ENCODE peak calls at places on chromosome 22, in five cellular contexts. J is uterus, U is IMR-90, T is Peyer's patch, P is spleen. O is an unnamed sample.
A peak's percentile ranks its signal among the peaks of the same experiment; 100 is the strongest.

GRCh38 chr22:39517470-39517869 is 2.9 kb upstream of the ATF4 start:
- DNase-seq in J (no peak), U (no peak), T (no peak), P (no peak), O (no peak)

GRCh38 chr22:47327241-47327640 is 564.8 kb downstream of the TBC1D22A start:
- DNase-seq in J (no peak), U (no peak), T (no peak), P (no peak), O (no peak)

GRCh38 chr22:45731041-45731797 is 59.6 kb downstream of the ATXN10 start:
- DNase-seq in J (no peak), U (peak; percentile 65), T (no peak), P (no peak), O (no peak)

GRCh38 chr22:29727248-29727551 is 7.4 kb downstream of the CABP7 start:
- DNase-seq in J (peak; percentile 49), U (peak; percentile 32), T (peak; percentile 20), P (no peak), O (peak; percentile 59)

GRCh38 chr22:27474112-27474571 is 327.4 kb downstream of the MN1 start:
- DNase-seq in J (no peak), U (no peak), T (no peak), P (no peak), O (no peak)

GRCh38 chr22:47128216-47129215 is 366.1 kb downstream of the TBC1D22A start:
- DNase-seq in J (no peak), U (no peak), T (no peak), P (peak; percentile 70), O (no peak)

GRCh38 chr22:32660292-32660691 is 141.2 kb upstream of the TIMP3 start:
- DNase-seq in J (peak; percentile 66), U (peak; percentile 70), T (peak; percentile 35), P (no peak), O (peak; percentile 81)

GRCh38 chr22:28742562-28742962 is 723 bp downstream of the HSCB start:
- DNase-seq in J (no peak), U (no peak), T (peak; percentile 87), P (no peak), O (no peak)

GRCh38 chr22:49925525-49926128 is 7.2 kb downstream of the CRELD2 start:
- DNase-seq in J (no peak), U (no peak), T (peak; percentile 85), P (peak; percentile 90), O (no peak)

GRCh38 chr22:31177420-31178162 is 17.6 kb downstream of the RNF185 start:
- DNase-seq in J (no peak), U (peak; percentile 96), T (no peak), P (no peak), O (no peak)

GRCh38 chr22:23816552-23816976 is 22.2 kb downstream of the DERL3 start:
- DNase-seq in J (no peak), U (no peak), T (no peak), P (peak; percentile 37), O (peak; percentile 39)

GRCh38 chr22:27220349-27220748 is 563.0 kb downstream of the MIAT start:
- DNase-seq in J (no peak), U (peak; percentile 89), T (no peak), P (no peak), O (no peak)

GRCh38 chr22:27518583-27519437 is 282.7 kb downstream of the MN1 start:
- DNase-seq in J (no peak), U (peak; percentile 16), T (no peak), P (no peak), O (no peak)

DNA sequence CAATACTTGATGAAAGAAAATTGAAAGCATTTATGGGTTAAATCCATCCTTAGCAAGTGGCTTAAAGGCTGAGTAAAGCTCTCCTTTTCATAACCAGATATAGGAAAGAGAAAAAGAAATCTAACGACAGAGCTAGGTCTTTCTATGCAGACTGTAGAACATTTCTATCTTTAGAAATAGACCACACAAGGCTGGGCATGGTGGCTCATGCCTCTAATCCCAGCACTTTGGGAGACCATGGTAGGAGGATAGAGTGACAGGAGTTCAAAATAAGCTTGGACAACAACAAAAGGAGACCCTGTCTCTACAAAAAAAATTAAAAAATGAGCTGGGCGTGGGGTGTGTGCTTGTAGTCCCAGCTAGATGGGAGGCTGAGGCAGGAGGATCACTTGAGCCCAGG is 90.7 kb downstream of the APOL5 start:
- DNase-seq in J (no peak), U (no peak), T (no peak), P (no peak), O (no peak)
- H3K4me1 ChIP-seq in J (no peaks in the 10 kb centered on the region), U (peaks cover 2% of the 10 kb centered on the region), T (no peaks in the 10 kb centered on the region), P (no peaks in the 10 kb centered on the region), O (peaks cover 9% of the 10 kb centered on the region)

GRCh38 chr22:48705159-48705916 is 1122.3 kb downstream of the BRD1 start:
- DNase-seq in J (no peak), U (no peak), T (no peak), P (peak; percentile 52), O (peak; percentile 14)

GRCh38 chr22:48707749-48708557 is 1119.7 kb downstream of the BRD1 start:
- DNase-seq in J (no peak), U (no peak), T (no peak), P (peak; percentile 69), O (no peak)

GRCh38 chr22:48705917-48706605 is 1121.6 kb downstream of the BRD1 start:
- DNase-seq in J (no peak), U (no peak), T (no peak), P (peak; percentile 48), O (no peak)

GRCh38 chr22:48708558-48709245 is 1119.0 kb downstream of the BRD1 start:
- DNase-seq in J (no peak), U (no peak), T (no peak), P (peak; percentile 66), O (no peak)

GRCh38 chr22:48706934-48707748 is 1120.5 kb downstream of the BRD1 start:
- DNase-seq in J (no peak), U (no peak), T (no peak), P (peak; percentile 57), O (no peak)
- H3K4me3 ChIP-seq in J (no peak overlapping the region), U (no peak overlapping the region), T (no peak overlapping the region), P (no peak overlapping the region), O (no peak overlapping the region)

GRCh38 chr22:20983081-20983745 is 1.1 kb downstream of the LZTR1 start:
- DNase-seq in J (no peak), U (peak; percentile 18), T (no peak), P (no peak), O (no peak)

GRCh38 chr22:20982563-20982882 is 426 bp downstream of the LZTR1 start:
- DNase-seq in J (no peak), U (no peak), T (no peak), P (no peak), O (no peak)

GRCh38 chr22:20980523-20980922 is 1.6 kb upstream of the LZTR1 start:
- DNase-seq in J (no peak), U (no peak), T (no peak), P (no peak), O (no peak)

GRCh38 chr22:20980938-20981722 is 967 bp upstream of the LZTR1 start:
- DNase-seq in J (no peak), U (no peak), T (no peak), P (no peak), O (no peak)

GRCh38 chr22:20981787-20982562 is at the start of gene LZTR1:
- DNase-seq in J (peak; percentile 80), U (peak; percentile 82), T (peak; percentile 84), P (peak; percentile 97), O (peak; percentile 93)
- TF ChIP-seq POLR2A in J (peak; percentile 87), U (peak; percentile 85), T (peak; percentile 87), P (peak; percentile 88), O (peak; percentile 85)

DNA sequence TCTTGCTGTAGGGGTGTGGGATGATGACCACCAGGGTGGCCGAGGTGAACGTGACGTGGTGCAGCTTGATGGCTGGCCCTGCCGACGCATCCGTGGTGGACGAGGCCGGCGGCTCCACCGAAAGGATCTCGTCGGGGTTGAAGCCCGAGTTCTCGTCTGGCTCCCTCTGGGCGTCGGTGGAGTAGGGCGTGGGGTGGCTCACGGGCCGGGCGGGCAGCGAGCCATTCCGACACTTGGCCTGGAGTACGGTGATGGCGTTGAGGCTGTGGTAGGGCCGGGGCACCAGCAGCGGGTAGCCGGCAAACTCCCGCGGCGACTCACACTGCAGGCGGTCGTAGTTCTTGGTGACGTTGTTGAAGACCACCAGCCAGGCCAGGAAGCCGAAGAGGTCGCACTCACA is 52.7 kb downstream of the ELFN2 start:
- DNase-seq in J (no peak), U (no peak), T (no peak), P (no peak), O (no peak)
- H3K4me1 ChIP-seq in J (no peaks in the 10 kb centered on the region), U (peaks cover 11% of the 10 kb centered on the region), T (no peaks in the 10 kb centered on the region), P (no peaks in the 10 kb centered on the region), O (no peaks in the 10 kb centered on the region)

O was measured in right lobe of liver.